ENCODE peak calls at places on chromosomes 11 and 22, in four cellular contexts. E is pancreas, Z is PC-9, F is dorsolateral prefrontal cortex. S is an unnamed sample.

GRCh38 chr22:22241554-22241898 is 3.1 kb upstream of the VPREB1 start:
- DNase-seq in E (no peak), Z (no peak), F (no peak), S (no peak)

GRCh38 chr11:114219559-114220349 is 76.4 kb upstream of the NNMT start:
- DNase-seq in E (no peak), Z (no peak), F (no peak), S (peak)

GRCh38 chr11:103436131-103436770 is 327.0 kb downstream of the DYNC2H1 start:
- DNase-seq in E (no peak), Z (no peak), F (no peak), S (no peak)

GRCh38 chr11:74427377-74427776 is 29.1 kb upstream of the PGM2L1 start:
- DNase-seq in E (no peak), Z (no peak), F (no peak), S (no peak)

GRCh38 chr22:39232246-39232645 is 12.5 kb downstream of the PDGFB start:
- DNase-seq in E (no peak), Z (no peak), F (no peak), S (no peak)

GRCh38 chr11:62791501-62792192 is at the start of gene TMEM223:
- DNase-seq in E (peak), Z (peak), F (peak), S (peak)

GRCh38 chr11:14980854-14981253 is 8.7 kb upstream of the CALCA start:
- DNase-seq in E (no peak), Z (no peak), F (no peak), S (no peak)

GRCh38 chr22:32329202-32329645 is 28.4 kb upstream of the RFPL3 start:
- DNase-seq in E (no peak), Z (no peak), F (no peak), S (no peak)

GRCh38 chr22:50481440-50482106 is at the start of gene ADM2:
- DNase-seq in E (peak), Z (peak), F (no peak), S (peak)

DNA sequence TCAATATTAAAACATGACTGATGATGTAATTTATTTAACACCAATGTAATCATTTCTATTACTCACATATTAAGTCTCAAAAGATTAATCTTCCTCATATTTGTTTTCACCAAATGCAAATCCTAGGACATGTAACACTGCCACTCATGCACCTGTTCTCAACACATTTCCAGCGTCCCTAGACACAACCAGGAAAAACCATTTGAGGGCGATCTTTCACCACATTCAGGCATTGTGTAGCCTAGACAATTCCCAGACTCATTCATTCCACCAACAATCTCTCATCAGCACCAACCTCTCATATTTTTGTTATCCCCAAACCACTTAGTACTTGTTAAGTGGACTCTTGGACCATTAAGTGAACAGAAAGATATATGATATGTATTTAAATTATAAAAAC is 66.1 kb downstream of the SLC36A4 start:
- DNase-seq in E (no peak), Z (no peak), F (no peak), S (no peak)
- TF ChIP-seq CTCF in E (no peak), Z (no peak), F (no peak), S (no peak)

DNA sequence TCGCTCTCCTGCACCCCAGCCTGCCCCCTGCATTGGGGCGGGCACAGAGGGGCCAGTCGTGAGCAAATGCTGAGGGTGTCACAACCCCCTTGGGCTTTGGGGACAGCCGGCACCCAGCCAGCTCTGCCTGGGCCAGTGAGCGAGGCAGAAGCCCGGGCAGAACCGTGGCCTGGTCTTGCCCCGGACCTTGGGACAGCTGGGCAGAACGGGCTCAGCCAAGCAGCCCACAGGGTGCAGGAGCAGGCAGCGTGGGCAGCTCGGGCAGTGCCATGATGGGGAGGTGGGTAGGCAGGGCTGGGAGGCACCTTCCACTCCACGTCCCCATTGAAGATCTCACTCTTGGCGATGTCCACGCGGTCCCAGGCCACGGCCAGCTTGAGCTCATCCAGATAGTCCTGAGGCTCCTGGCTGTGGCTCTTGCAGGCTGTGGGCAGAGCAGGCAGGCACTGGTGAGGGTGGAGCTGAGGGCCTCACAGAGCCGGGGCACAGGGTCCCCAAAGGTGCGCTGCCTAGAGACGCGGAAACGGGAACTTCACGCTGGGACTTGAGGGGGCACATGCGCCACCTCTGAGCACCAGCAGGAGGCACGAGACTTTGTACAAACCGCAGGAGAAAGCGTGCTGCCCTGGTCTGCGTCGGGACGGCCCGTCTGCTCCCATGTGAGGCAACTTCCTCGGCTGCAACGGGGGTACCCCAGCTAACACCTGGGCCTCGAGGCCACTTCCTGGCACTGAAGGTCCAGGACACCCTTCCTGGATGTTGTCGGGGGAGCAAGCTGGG is 15.2 kb downstream of the TSSC4 start:
- DNase-seq in E (no peak), Z (no peak), F (no peak), S (no peak)
- TF ChIP-seq CTCF in E (no peak), Z (no peak), F (no peak), S (no peak)

DNA sequence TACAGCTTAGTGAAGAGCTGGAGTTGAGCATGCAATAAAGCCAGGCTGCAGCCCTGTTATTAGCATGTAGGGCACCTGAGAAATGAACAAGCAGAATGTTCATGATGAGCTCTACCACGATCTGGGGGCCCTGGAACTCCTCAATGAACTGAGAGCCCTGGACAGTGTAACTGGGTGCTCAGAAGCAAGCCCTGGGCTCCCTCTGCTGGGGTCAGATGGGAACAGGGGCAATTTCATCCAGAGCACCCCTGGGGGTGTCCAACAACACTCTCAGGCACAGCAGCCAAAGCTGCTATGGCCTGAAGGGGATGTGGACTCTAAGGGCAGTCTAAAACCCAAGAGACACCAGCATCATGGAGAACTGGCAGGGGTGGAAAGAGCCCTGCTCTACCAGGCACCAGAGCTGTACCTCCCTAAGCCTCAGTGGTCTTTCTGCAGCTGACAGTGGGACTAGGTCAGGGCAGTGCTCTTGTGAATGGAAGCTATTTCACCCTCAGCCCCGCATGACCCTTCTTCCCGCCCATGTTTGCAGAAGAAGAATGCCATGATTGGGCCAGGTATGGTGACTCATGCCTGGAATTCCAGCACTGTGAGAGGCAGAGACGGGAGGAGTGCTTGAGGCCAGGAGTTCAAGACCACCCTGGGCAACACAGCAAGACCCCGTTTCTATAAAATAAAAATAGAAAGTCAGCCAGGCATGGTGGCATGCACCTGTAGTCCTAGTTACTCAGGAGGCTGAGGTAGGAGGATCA is 28.9 kb downstream of the THOC5 start:
- DNase-seq in E (no peak), Z (peak), F (no peak), S (peak)
- TF ChIP-seq CTCF in E (no peak), Z (peak), F (no peak), S (peak)

DNA sequence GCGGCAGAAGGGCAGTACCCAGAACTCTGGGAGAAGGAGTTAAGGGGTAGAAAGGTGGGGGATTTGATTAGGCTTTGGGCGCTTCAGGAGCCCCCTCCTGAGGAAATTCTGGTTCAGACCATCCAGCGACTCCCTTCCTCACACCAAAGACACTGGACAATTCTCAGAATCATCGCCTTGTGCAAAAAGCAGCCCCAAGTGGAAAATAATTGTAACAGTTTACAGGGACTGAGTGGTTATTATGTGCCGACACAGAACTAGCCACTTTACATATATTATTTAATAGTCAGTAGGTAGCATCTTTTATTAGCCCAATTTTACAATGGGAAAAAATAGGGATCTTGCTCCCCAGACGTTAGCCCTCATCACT is 667 bp upstream of the TRIM3 start:
- DNase-seq in E (no peak), Z (no peak), F (no peak), S (no peak)
- TF ChIP-seq CTCF in E (no peak), Z (no peak), F (no peak), S (no peak)

DNA sequence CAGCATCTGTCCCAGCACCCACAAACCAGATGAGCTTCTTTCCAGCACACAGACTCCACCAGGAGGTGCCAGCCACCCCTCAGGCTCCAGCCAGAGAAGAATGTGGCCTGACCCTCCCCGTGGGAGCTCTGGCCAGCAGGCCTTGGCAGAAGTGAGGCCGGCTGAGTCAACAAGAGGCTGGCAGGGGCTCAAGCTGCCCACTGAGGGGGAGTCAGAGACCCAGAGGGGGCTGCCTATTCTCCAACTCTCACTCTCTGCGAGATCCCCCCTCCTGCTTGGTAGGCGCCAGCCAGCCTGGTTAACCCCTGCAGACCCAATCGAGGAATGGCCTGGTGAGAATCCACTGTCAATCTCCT is 10.6 kb upstream of the CDC42EP1 start:
- DNase-seq in E (peak), Z (peak), F (peak), S (peak)
- TF ChIP-seq CTCF in E (peak), Z (peak), F (peak), S (peak)

GRCh38 chr11:64088159-64089026 is 52.7 kb downstream of the FLRT1 start:
- DNase-seq in E (no peak), Z (no peak), F (no peak), S (no peak)
- TF ChIP-seq CTCF in E (no peak), Z (peak), F (peak), S (peak)

S was measured in Calu3.